ENCODE peak calls at places on chromosomes 4 and X, in eight cellular contexts. R is GDM1; S is activated naive CD4-positive, alpha-beta T cell treated with anti-CD3 and anti-CD28 coated beads, Interleukin-2, amount 50 U/mL, for 72 hours; U is dorsolateral prefrontal cortex; N is stimulated activated CD4-positive, alpha-beta T cell treated with anti-CD3 and anti-CD28 coated beads, Interleukin-4, amount 100 ng/mL, for 4 hours; Z is left kidney; H is fibroblast of pulmonary artery; J is activated CD4-positive, alpha-beta T cell treated with anti-CD3 and anti-CD28 coated beads, Interleukin-2, amount 10 ng/mL, durations not matched to agents 7 days and 5 days. O is an unnamed sample.

GRCh38 chr4:142961866-142962265 is 115.8 kb upstream of the INPP4B start:
- DNase-seq in R (peak), S (no peak), U (no peak), N (no peak), Z (no peak), H (no peak), J (no peak), O (no peak)

GRCh38 chr4:7924570-7924969 is 15.1 kb downstream of the AFAP1 start:
- DNase-seq in R (no peak), S (no peak), U (no peak), N (no peak), Z (no peak), H (no peak), J (no peak), O (no peak)

GRCh38 chrX:46686003-46686645 is 72.8 kb downstream of the SLC9A7 start:
- DNase-seq in R (peak), S (peak), U (no peak), N (peak), Z (peak), H (peak), J (peak), O (peak)

GRCh38 chrX:6954836-6955235 is 192.7 kb upstream of the STS start:
- DNase-seq in R (no peak), S (no peak), U (no peak), N (no peak), Z (no peak), H (no peak), J (no peak), O (no peak)

GRCh38 chrX:15107367-15107988 is 162.4 kb downstream of the ASB9 start:
- DNase-seq in R (no peak), S (no peak), U (no peak), N (no peak), Z (no peak), H (no peak), J (no peak), O (no peak)

GRCh38 chrX:22063284-22063683 is 31.2 kb downstream of the PHEX start:
- DNase-seq in R (peak), S (peak), U (no peak), N (peak), Z (peak), H (peak), J (no peak), O (no peak)

GRCh38 chr4:102343964-102344519 is 1.2 kb downstream of the SLC39A8 start:
- DNase-seq in R (no peak), S (peak), U (no peak), N (peak), Z (peak), H (no peak), J (no peak), O (no peak)

GRCh38 chr4:36243355-36244256 is 708 bp downstream of the ARAP2 start:
- DNase-seq in R (no peak), S (peak), U (no peak), N (peak), Z (no peak), H (peak), J (peak), O (peak)

GRCh38 chr4:84325625-84326024 is 173.5 kb downstream of the NKX6-1 start:
- DNase-seq in R (no peak), S (no peak), U (no peak), N (no peak), Z (peak), H (no peak), J (no peak), O (no peak)

GRCh38 chr4:127669691-127670090 is 36.9 kb downstream of the INTU start:
- DNase-seq in R (no peak), S (no peak), U (no peak), N (no peak), Z (no peak), H (no peak), J (no peak), O (no peak)

GRCh38 chr4:88575222-88575621 is 17.1 kb upstream of the HERC3 start:
- DNase-seq in R (no peak), S (no peak), U (no peak), N (no peak), Z (no peak), H (no peak), J (no peak), O (no peak)

GRCh38 chr4:183783933-183784622 is 121.0 kb upstream of the STOX2 start:
- DNase-seq in R (no peak), S (no peak), U (no peak), N (no peak), Z (peak), H (peak), J (no peak), O (no peak)

GRCh38 chr4:20075479-20075878 is 176.2 kb upstream of the SLIT2 start:
- DNase-seq in R (no peak), S (no peak), U (no peak), N (no peak), Z (peak), H (peak), J (no peak), O (no peak)

GRCh38 chrX:70132244-70132643 is 1.0 kb upstream of the IGBP1 start:
- DNase-seq in R (no peak), S (no peak), U (no peak), N (no peak), Z (peak), H (peak), J (no peak), O (no peak)

GRCh38 chrX:129836827-129837226 is 6.9 kb downstream of the ZDHHC9 start:
- DNase-seq in R (no peak), S (no peak), U (no peak), N (no peak), Z (no peak), H (peak), J (no peak), O (no peak)

GRCh38 chrX:16160729-16161128 is 6.6 kb upstream of the MAGEB17 start:
- DNase-seq in R (no peak), S (no peak), U (no peak), N (no peak), Z (no peak), H (peak), J (no peak), O (no peak)

GRCh38 chr4:15469402-15470148 is at the start of gene CC2D2A:
- DNase-seq in R (no peak), S (no peak), U (peak), N (no peak), Z (peak), H (peak), J (no peak), O (no peak)

GRCh38 chr4:12644261-12644660 is 839.9 kb downstream of the RAB28 start:
- DNase-seq in R (no peak), S (no peak), U (no peak), N (no peak), Z (no peak), H (no peak), J (no peak), O (no peak)

GRCh38 chrX:119758682-119759332 is 419 bp downstream of the SOWAHD start:
- DNase-seq in R (no peak), S (peak), U (no peak), N (peak), Z (peak), H (no peak), J (peak), O (peak)

GRCh38 chr4:69800599-69800998 is 40.2 kb upstream of the SULT1B1 start:
- DNase-seq in R (no peak), S (no peak), U (no peak), N (no peak), Z (no peak), H (peak), J (no peak), O (no peak)

GRCh38 chr4:24690436-24690835 is 104.9 kb upstream of the SOD3 start:
- DNase-seq in R (no peak), S (no peak), U (no peak), N (no peak), Z (no peak), H (peak), J (no peak), O (no peak)

GRCh38 chr4:78518551-78518950 is 33.0 kb upstream of the ANXA3 start:
- DNase-seq in R (no peak), S (no peak), U (no peak), N (no peak), Z (no peak), H (peak), J (no peak), O (no peak)

GRCh38 chrX:130952266-130953043 is 49.4 kb upstream of the ENOX2 start:
- DNase-seq in R (no peak), S (no peak), U (no peak), N (no peak), Z (no peak), H (no peak), J (no peak), O (no peak)

GRCh38 chrX:54492340-54492739 is 3.7 kb downstream of the FGD1 start:
- DNase-seq in R (no peak), S (no peak), U (no peak), N (no peak), Z (no peak), H (peak), J (no peak), O (no peak)

GRCh38 chrX:31199051-31199769 is 127.4 kb upstream of the FTHL17 start:
- DNase-seq in R (no peak), S (no peak), U (no peak), N (no peak), Z (no peak), H (peak), J (no peak), O (no peak)

GRCh38 chr4:165378763-165379631 is at the start of gene CPE:
- DNase-seq in R (no peak), S (peak), U (peak), N (peak), Z (peak), H (peak), J (peak), O (peak)

GRCh38 chr4:53906786-53907185 is 157.6 kb downstream of the CHIC2 start:
- DNase-seq in R (no peak), S (no peak), U (no peak), N (no peak), Z (no peak), H (no peak), J (no peak), O (no peak)

GRCh38 chr4:1873291-1873690 is 2.1 kb downstream of the NSD2 start:
- DNase-seq in R (no peak), S (no peak), U (no peak), N (no peak), Z (no peak), H (no peak), J (no peak), O (no peak)

GRCh38 chr4:120691536-120691935 is 231.0 kb downstream of the PRDM5 start:
- DNase-seq in R (no peak), S (no peak), U (no peak), N (no peak), Z (no peak), H (peak), J (no peak), O (no peak)

GRCh38 chrX:5458300-5458699 is 770.4 kb downstream of the NLGN4X start:
- DNase-seq in R (no peak), S (no peak), U (no peak), N (no peak), Z (peak), H (no peak), J (no peak), O (no peak)

GRCh38 chr4:47466061-47466785 is 2.7 kb upstream of the COMMD8 start:
- DNase-seq in R (no peak), S (no peak), U (no peak), N (no peak), Z (peak), H (no peak), J (no peak), O (no peak)

GRCh38 chr4:103996637-103997036 is 276.9 kb upstream of the TACR3 start:
- DNase-seq in R (no peak), S (no peak), U (no peak), N (no peak), Z (peak), H (peak), J (no peak), O (no peak)

GRCh38 chr4:173564461-173564860 is 34.4 kb upstream of the HAND2 start:
- DNase-seq in R (no peak), S (no peak), U (no peak), N (no peak), Z (no peak), H (no peak), J (no peak), O (no peak)

O was measured in activated T-helper 2 cell treated with anti-CD3 and anti-CD28 coated beads, Interferon-gamma antibody, Interleukin-2, Interleukin-4, amounts not matched to agents 10 μg/mL and 5 μg/mL and 100 μg/mL, durations not matched to agents 14 hours and 24 hours and 36 hours.